ENCODE peak calls at places on chromosomes 12 and 14, in seven cellular contexts. One of them, this sample, is unnamed.

GRCh38 chr12:25996677-25997076 is 38.2 kb downstream of the RASSF8 start:
- DNase-seq in frontal cortex: no peak
- DNase-seq in cerebellar cortex: no peak
- DNase-seq in left ventricle myocardium superior: no peak
- DNase-seq in WERI-Rb-1: no peak
- DNase-seq in dorsolateral prefrontal cortex: no peak
- DNase-seq in H4: no peak
- DNase-seq in this sample: no peak

GRCh38 chr12:72723732-72724131 is 451.6 kb downstream of the TRHDE start:
- DNase-seq in dorsolateral prefrontal cortex: no peak
- DNase-seq in frontal cortex: no peak
- DNase-seq in cerebellar cortex: no peak
- DNase-seq in H4: no peak
- DNase-seq in WERI-Rb-1: no peak
- DNase-seq in left ventricle myocardium superior: no peak
- DNase-seq in this sample: no peak

GRCh38 chr12:4579305-4580097 is 17.5 kb downstream of the DYRK4 start:
- DNase-seq in dorsolateral prefrontal cortex: no peak
- DNase-seq in H4: no peak
- DNase-seq in cerebellar cortex: no peak
- DNase-seq in left ventricle myocardium superior: no peak
- DNase-seq in frontal cortex: no peak
- DNase-seq in WERI-Rb-1: peak
- DNase-seq in this sample: peak

GRCh38 chr14:24944800-24945199 is 105.1 kb downstream of the STXBP6 start:
- DNase-seq in frontal cortex: no peak
- DNase-seq in cerebellar cortex: no peak
- DNase-seq in WERI-Rb-1: no peak
- DNase-seq in H4: no peak
- DNase-seq in left ventricle myocardium superior: no peak
- DNase-seq in dorsolateral prefrontal cortex: no peak
- DNase-seq in this sample: no peak

GRCh38 chr14:20998674-20999366 is at the start of gene SLC39A2:
- DNase-seq in WERI-Rb-1: no peak
- DNase-seq in cerebellar cortex: no peak
- DNase-seq in dorsolateral prefrontal cortex: no peak
- DNase-seq in left ventricle myocardium superior: peak
- DNase-seq in H4: peak
- DNase-seq in frontal cortex: no peak
- DNase-seq in this sample: no peak

GRCh38 chr12:51838762-51839161 is 9.8 kb downstream of the FIGNL2 start:
- DNase-seq in cerebellar cortex: no peak
- DNase-seq in left ventricle myocardium superior: no peak
- DNase-seq in frontal cortex: no peak
- DNase-seq in WERI-Rb-1: peak
- DNase-seq in H4: no peak
- DNase-seq in dorsolateral prefrontal cortex: no peak
- DNase-seq in this sample: no peak

GRCh38 chr12:130978785-130979184 is 25.1 kb downstream of the ADGRD1 start:
- DNase-seq in WERI-Rb-1: no peak
- DNase-seq in H4: no peak
- DNase-seq in frontal cortex: no peak
- DNase-seq in left ventricle myocardium superior: peak
- DNase-seq in cerebellar cortex: no peak
- DNase-seq in dorsolateral prefrontal cortex: no peak
- DNase-seq in this sample: no peak

GRCh38 chr14:77303417-77304156 is 17.1 kb downstream of the POMT2 start:
- DNase-seq in frontal cortex: no peak
- DNase-seq in left ventricle myocardium superior: no peak
- DNase-seq in H4: peak
- DNase-seq in cerebellar cortex: no peak
- DNase-seq in WERI-Rb-1: no peak
- DNase-seq in dorsolateral prefrontal cortex: no peak
- DNase-seq in this sample: peak

GRCh38 chr14:92638266-92638665 is 110.2 kb downstream of the LGMN start:
- DNase-seq in cerebellar cortex: no peak
- DNase-seq in WERI-Rb-1: no peak
- DNase-seq in left ventricle myocardium superior: no peak
- DNase-seq in H4: no peak
- DNase-seq in frontal cortex: no peak
- DNase-seq in dorsolateral prefrontal cortex: peak
- DNase-seq in this sample: no peak

This sample was measured in DMS53.